ENCODE peak calls at places on chromosomes 6 and 20, in five cellular contexts. One of them, this sample, is unnamed.

GRCh38 chr6:39342692-39343460 is 20.4 kb upstream of the KCNK16 start:
- DNase-seq in left ventricle myocardium inferior: no peak
- DNase-seq in ovary: peak; percentile 64
- DNase-seq in HCT116: no peak
- DNase-seq in effector memory CD4-positive, alpha-beta T cell: no peak
- DNase-seq in this sample: no peak

GRCh38 chr20:51481311-51481997 is 61.1 kb downstream of the NFATC2 start:
- DNase-seq in HCT116: no peak
- DNase-seq in ovary: no peak
- DNase-seq in effector memory CD4-positive, alpha-beta T cell: peak; percentile 25
- DNase-seq in left ventricle myocardium inferior: no peak
- DNase-seq in this sample: no peak

GRCh38 chr6:49430187-49430586 is 32.9 kb downstream of the MMUT start:
- DNase-seq in effector memory CD4-positive, alpha-beta T cell: no peak
- DNase-seq in left ventricle myocardium inferior: no peak
- DNase-seq in ovary: no peak
- DNase-seq in HCT116: no peak
- DNase-seq in this sample: no peak

GRCh38 chr6:147621280-147621679 is 112.8 kb downstream of the SAMD5 start:
- DNase-seq in effector memory CD4-positive, alpha-beta T cell: no peak
- DNase-seq in ovary: no peak
- DNase-seq in left ventricle myocardium inferior: no peak
- DNase-seq in HCT116: no peak
- DNase-seq in this sample: peak; percentile 15

GRCh38 chr6:156912431-156912830 is 135.3 kb downstream of the ARID1B start:
- DNase-seq in effector memory CD4-positive, alpha-beta T cell: no peak
- DNase-seq in ovary: no peak
- DNase-seq in left ventricle myocardium inferior: no peak
- DNase-seq in HCT116: no peak
- DNase-seq in this sample: no peak

GRCh38 chr20:2840967-2841531 is 504 bp downstream of the VPS16 start:
- DNase-seq in left ventricle myocardium inferior: peak; percentile 61
- DNase-seq in ovary: peak; percentile 62
- DNase-seq in effector memory CD4-positive, alpha-beta T cell: peak; percentile 40
- DNase-seq in HCT116: no peak
- DNase-seq in this sample: peak; percentile 74

GRCh38 chr6:12064125-12064524 is 52.0 kb downstream of the HIVEP1 start:
- DNase-seq in HCT116: no peak
- DNase-seq in ovary: no peak
- DNase-seq in effector memory CD4-positive, alpha-beta T cell: no peak
- DNase-seq in left ventricle myocardium inferior: no peak
- DNase-seq in this sample: no peak

GRCh38 chr6:124535746-124536145 is 426.5 kb upstream of the RNF217 start:
- DNase-seq in left ventricle myocardium inferior: no peak
- DNase-seq in ovary: peak; percentile 8
- DNase-seq in effector memory CD4-positive, alpha-beta T cell: no peak
- DNase-seq in HCT116: no peak
- DNase-seq in this sample: no peak

GRCh38 chr20:35568645-35569044 is 26.8 kb downstream of the ERGIC3 start:
- DNase-seq in left ventricle myocardium inferior: no peak
- DNase-seq in effector memory CD4-positive, alpha-beta T cell: no peak
- DNase-seq in ovary: no peak
- DNase-seq in HCT116: peak; percentile 16
- DNase-seq in this sample: no peak

GRCh38 chr20:35967979-35968640 is at the start of gene CNBD2:
- DNase-seq in HCT116: no peak
- DNase-seq in ovary: no peak
- DNase-seq in effector memory CD4-positive, alpha-beta T cell: no peak
- DNase-seq in left ventricle myocardium inferior: no peak
- DNase-seq in this sample: no peak

GRCh38 chr6:75932067-75932466 is 140.4 kb downstream of the IMPG1 start:
- DNase-seq in HCT116: peak; percentile 19
- DNase-seq in left ventricle myocardium inferior: peak; percentile 20
- DNase-seq in ovary: no peak
- DNase-seq in effector memory CD4-positive, alpha-beta T cell: no peak
- DNase-seq in this sample: no peak

GRCh38 chr6:31729979-31730630 is 1.0 kb upstream of the DDAH2 start:
- DNase-seq in ovary: peak; percentile 96
- DNase-seq in effector memory CD4-positive, alpha-beta T cell: peak; percentile 60
- DNase-seq in left ventricle myocardium inferior: peak; percentile 92
- DNase-seq in HCT116: peak; percentile 56
- DNase-seq in this sample: peak; percentile 95

GRCh38 chr6:4692664-4693063 is 83.5 kb upstream of the CDYL start:
- DNase-seq in left ventricle myocardium inferior: no peak
- DNase-seq in ovary: no peak
- DNase-seq in effector memory CD4-positive, alpha-beta T cell: no peak
- DNase-seq in HCT116: no peak
- DNase-seq in this sample: no peak

GRCh38 chr6:74674377-74674776 is 531.5 kb downstream of the COL12A1 start:
- DNase-seq in ovary: no peak
- DNase-seq in effector memory CD4-positive, alpha-beta T cell: no peak
- DNase-seq in HCT116: no peak
- DNase-seq in left ventricle myocardium inferior: no peak
- DNase-seq in this sample: no peak

GRCh38 chr20:5918856-5919633 is 31.3 kb downstream of the TRMT6 start:
- DNase-seq in HCT116: no peak
- DNase-seq in ovary: no peak
- DNase-seq in left ventricle myocardium inferior: no peak
- DNase-seq in effector memory CD4-positive, alpha-beta T cell: no peak
- DNase-seq in this sample: peak; percentile 18

GRCh38 chr6:163327936-163328335 is 86.6 kb upstream of the QKI start:
- DNase-seq in HCT116: no peak
- DNase-seq in ovary: no peak
- DNase-seq in effector memory CD4-positive, alpha-beta T cell: no peak
- DNase-seq in left ventricle myocardium inferior: no peak
- DNase-seq in this sample: no peak

GRCh38 chr6:52109073-52109635 is 21.7 kb upstream of the PKHD1 start:
- DNase-seq in left ventricle myocardium inferior: no peak
- DNase-seq in HCT116: no peak
- DNase-seq in ovary: no peak
- DNase-seq in effector memory CD4-positive, alpha-beta T cell: no peak
- DNase-seq in this sample: no peak

DNA sequence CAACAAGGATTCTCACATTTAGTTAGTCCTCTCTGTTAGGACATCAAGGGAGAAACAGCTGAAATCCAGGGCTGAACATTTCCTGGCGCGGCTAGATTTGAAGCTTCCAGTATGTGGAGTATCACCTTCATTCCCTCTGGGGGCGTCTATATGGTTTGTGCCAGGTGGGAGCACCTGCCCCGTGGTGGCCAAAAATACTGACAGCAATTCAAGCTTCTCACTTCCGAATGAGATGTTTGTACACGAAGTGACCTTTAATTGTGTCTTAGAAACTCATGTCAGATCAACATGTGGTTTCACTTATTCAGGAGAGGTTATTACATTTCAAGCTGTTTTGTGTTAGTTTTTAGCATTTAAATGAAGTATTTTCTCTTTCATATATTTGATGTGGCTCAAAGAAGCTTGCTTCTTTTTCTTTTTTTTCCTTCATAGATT is 67.3 kb upstream of the ZNF217 start:
- DNase-seq in HCT116: no peak
- DNase-seq in left ventricle myocardium inferior: no peak
- DNase-seq in effector memory CD4-positive, alpha-beta T cell: no peak
- DNase-seq in ovary: peak; percentile 38
- DNase-seq in this sample: no peak
- H3K4me1 ChIP-seq in HCT116: peaks cover 3% of the 10 kb centered on the region
- H3K4me1 ChIP-seq in left ventricle myocardium inferior: peaks cover 41% of the 10 kb centered on the region
- H3K4me1 ChIP-seq in effector memory CD4-positive, alpha-beta T cell: peaks cover 14% of the 10 kb centered on the region
- H3K4me1 ChIP-seq in ovary: peaks cover 8% of the 10 kb centered on the region
- H3K4me1 ChIP-seq in this sample: peaks cover 16% of the 10 kb centered on the region

GRCh38 chr6:108621117-108621516 is 60.4 kb downstream of the FOXO3 start:
- DNase-seq in HCT116: peak; percentile 23
- DNase-seq in ovary: no peak
- DNase-seq in left ventricle myocardium inferior: no peak
- DNase-seq in effector memory CD4-positive, alpha-beta T cell: no peak
- DNase-seq in this sample: peak; percentile 11

GRCh38 chr6:108619431-108620197 is 58.9 kb downstream of the FOXO3 start:
- DNase-seq in left ventricle myocardium inferior: no peak
- DNase-seq in effector memory CD4-positive, alpha-beta T cell: no peak
- DNase-seq in HCT116: no peak
- DNase-seq in ovary: no peak
- DNase-seq in this sample: no peak

GRCh38 chr6:108616973-108617372 is 56.3 kb downstream of the FOXO3 start:
- DNase-seq in effector memory CD4-positive, alpha-beta T cell: no peak
- DNase-seq in left ventricle myocardium inferior: no peak
- DNase-seq in HCT116: no peak
- DNase-seq in ovary: no peak
- DNase-seq in this sample: no peak

GRCh38 chr6:108616544-108616943 is 55.8 kb downstream of the FOXO3 start:
- DNase-seq in ovary: no peak
- DNase-seq in left ventricle myocardium inferior: no peak
- DNase-seq in effector memory CD4-positive, alpha-beta T cell: no peak
- DNase-seq in HCT116: no peak
- DNase-seq in this sample: no peak

DNA sequence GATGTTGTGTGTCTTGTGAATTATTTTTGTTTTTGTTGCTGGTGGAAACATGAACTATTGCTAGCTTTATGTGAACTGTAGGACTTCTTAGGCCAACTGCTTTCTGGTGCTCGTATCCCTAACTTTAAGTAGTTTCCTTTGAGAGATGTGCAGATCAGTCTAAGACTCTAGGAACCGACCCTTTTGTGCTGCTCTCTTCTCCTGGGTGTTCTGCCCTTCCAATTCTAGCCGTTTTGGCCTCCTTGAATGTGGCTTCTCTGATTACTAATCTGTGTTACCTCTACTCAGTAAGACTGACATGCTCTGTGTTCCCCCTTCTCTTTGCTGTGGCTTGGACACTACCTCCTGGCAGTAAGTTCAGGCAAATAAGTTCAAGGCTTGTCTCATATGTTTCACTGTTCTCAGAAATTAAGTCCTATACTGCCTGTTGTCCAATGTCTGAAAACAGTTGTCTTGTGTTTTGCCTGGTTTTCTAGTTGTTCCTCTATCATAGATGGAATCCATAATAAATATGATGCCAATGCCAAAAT is 58.0 kb downstream of the FOXO3 start:
- DNase-seq in effector memory CD4-positive, alpha-beta T cell: no peak
- DNase-seq in HCT116: no peak
- DNase-seq in left ventricle myocardium inferior: no peak
- DNase-seq in ovary: no peak
- DNase-seq in this sample: no peak
- H3K4me1 ChIP-seq in effector memory CD4-positive, alpha-beta T cell: peaks cover 4% of the 10 kb centered on the region
- H3K4me1 ChIP-seq in HCT116: no peaks in the 10 kb centered on the region
- H3K4me1 ChIP-seq in left ventricle myocardium inferior: peaks cover 100% of the 10 kb centered on the region
- H3K4me1 ChIP-seq in ovary: peaks cover 33% of the 10 kb centered on the region
- H3K4me1 ChIP-seq in this sample: peaks cover 38% of the 10 kb centered on the region

GRCh38 chr20:23136893-23137745 is 51.0 kb upstream of the CD93 start:
- DNase-seq in ovary: no peak
- DNase-seq in effector memory CD4-positive, alpha-beta T cell: no peak
- DNase-seq in HCT116: no peak
- DNase-seq in left ventricle myocardium inferior: no peak
- DNase-seq in this sample: no peak

GRCh38 chr20:23141016-23141415 is 54.9 kb upstream of the CD93 start:
- DNase-seq in effector memory CD4-positive, alpha-beta T cell: no peak
- DNase-seq in HCT116: no peak
- DNase-seq in ovary: no peak
- DNase-seq in left ventricle myocardium inferior: no peak
- DNase-seq in this sample: no peak

GRCh38 chr20:23139524-23139923 is 53.4 kb upstream of the CD93 start:
- DNase-seq in left ventricle myocardium inferior: no peak
- DNase-seq in HCT116: no peak
- DNase-seq in ovary: no peak
- DNase-seq in effector memory CD4-positive, alpha-beta T cell: no peak
- DNase-seq in this sample: no peak

GRCh38 chr20:23138226-23138625 is 52.1 kb upstream of the CD93 start:
- DNase-seq in left ventricle myocardium inferior: no peak
- DNase-seq in HCT116: no peak
- DNase-seq in ovary: no peak
- DNase-seq in effector memory CD4-positive, alpha-beta T cell: no peak
- DNase-seq in this sample: no peak

DNA sequence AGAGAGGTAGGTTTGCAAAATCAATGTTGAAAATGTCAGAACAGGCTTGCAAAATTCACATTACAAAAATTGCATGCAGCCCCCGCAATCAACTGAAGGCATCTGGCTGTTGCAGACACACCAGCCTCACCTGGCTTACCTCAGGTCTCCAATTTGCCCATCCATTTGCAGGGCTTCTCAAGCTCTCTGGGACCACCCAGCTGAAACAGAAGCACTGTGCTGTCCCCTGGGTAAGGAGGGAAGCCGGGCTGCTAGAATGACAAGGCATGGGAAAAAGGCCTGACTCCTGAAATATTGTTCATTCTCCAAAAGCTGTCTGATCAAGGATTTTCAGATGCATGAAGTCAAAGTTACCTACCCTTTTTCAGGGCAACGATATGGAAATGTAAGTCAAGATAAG is 52.6 kb upstream of the CD93 start:
- DNase-seq in effector memory CD4-positive, alpha-beta T cell: no peak
- DNase-seq in left ventricle myocardium inferior: no peak
- DNase-seq in ovary: no peak
- DNase-seq in HCT116: no peak
- DNase-seq in this sample: no peak
- H3K4me1 ChIP-seq in effector memory CD4-positive, alpha-beta T cell: peaks cover 11% of the 10 kb centered on the region
- H3K4me1 ChIP-seq in left ventricle myocardium inferior: peaks cover 46% of the 10 kb centered on the region
- H3K4me1 ChIP-seq in ovary: peaks cover 15% of the 10 kb centered on the region
- H3K4me1 ChIP-seq in HCT116: peaks cover 11% of the 10 kb centered on the region
- H3K4me1 ChIP-seq in this sample: peaks cover 16% of the 10 kb centered on the region

GRCh38 chr6:116928667-116929066 is 51.6 kb downstream of the RFX6 start:
- DNase-seq in ovary: no peak
- DNase-seq in left ventricle myocardium inferior: no peak
- DNase-seq in effector memory CD4-positive, alpha-beta T cell: no peak
- DNase-seq in HCT116: no peak
- DNase-seq in this sample: no peak

GRCh38 chr6:116929825-116930224 is 52.8 kb downstream of the RFX6 start:
- DNase-seq in left ventricle myocardium inferior: no peak
- DNase-seq in ovary: no peak
- DNase-seq in HCT116: no peak
- DNase-seq in effector memory CD4-positive, alpha-beta T cell: no peak
- DNase-seq in this sample: no peak

GRCh38 chr6:116932496-116932895 is 55.5 kb downstream of the RFX6 start:
- DNase-seq in left ventricle myocardium inferior: no peak
- DNase-seq in ovary: no peak
- DNase-seq in effector memory CD4-positive, alpha-beta T cell: no peak
- DNase-seq in HCT116: no peak
- DNase-seq in this sample: no peak

GRCh38 chr6:116933488-116933887 is 56.4 kb downstream of the RFX6 start:
- DNase-seq in effector memory CD4-positive, alpha-beta T cell: no peak
- DNase-seq in left ventricle myocardium inferior: no peak
- DNase-seq in ovary: no peak
- DNase-seq in HCT116: no peak
- DNase-seq in this sample: no peak

DNA sequence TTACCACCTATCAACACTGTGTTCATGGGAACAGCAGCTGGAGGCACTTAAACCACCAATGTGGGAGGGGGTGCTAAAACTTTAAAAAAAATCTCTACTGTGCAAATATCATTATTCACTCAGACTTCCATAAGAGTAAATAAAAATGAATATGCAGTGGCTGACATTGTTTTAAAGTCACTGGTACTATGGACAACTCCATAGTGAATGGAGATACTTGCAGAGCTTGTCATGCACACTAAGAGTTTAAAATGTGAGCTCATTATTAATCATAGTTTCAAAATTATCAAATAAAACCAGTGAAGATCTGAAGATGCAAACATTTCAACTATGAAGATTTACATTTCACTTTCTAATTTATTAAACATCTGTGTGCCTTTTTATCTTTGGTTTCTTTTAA is 54.4 kb downstream of the RFX6 start:
- DNase-seq in left ventricle myocardium inferior: no peak
- DNase-seq in ovary: no peak
- DNase-seq in effector memory CD4-positive, alpha-beta T cell: no peak
- DNase-seq in HCT116: no peak
- DNase-seq in this sample: no peak
- H3K4me1 ChIP-seq in left ventricle myocardium inferior: no peaks in the 10 kb centered on the region
- H3K4me1 ChIP-seq in ovary: no peaks in the 10 kb centered on the region
- H3K4me1 ChIP-seq in effector memory CD4-positive, alpha-beta T cell: no peaks in the 10 kb centered on the region
- H3K4me1 ChIP-seq in HCT116: no peaks in the 10 kb centered on the region
- H3K4me1 ChIP-seq in this sample: no peaks in the 10 kb centered on the region

GRCh38 chr20:31641391-31641790 is 3.7 kb downstream of the COX4I2 start:
- DNase-seq in HCT116: no peak
- DNase-seq in left ventricle myocardium inferior: no peak
- DNase-seq in effector memory CD4-positive, alpha-beta T cell: no peak
- DNase-seq in ovary: no peak
- DNase-seq in this sample: no peak
- H3K4me1 ChIP-seq in HCT116: peaks cover 15% of the 10 kb centered on the region
- H3K4me1 ChIP-seq in left ventricle myocardium inferior: peaks cover 6% of the 10 kb centered on the region
- H3K4me1 ChIP-seq in effector memory CD4-positive, alpha-beta T cell: no peaks in the 10 kb centered on the region
- H3K4me1 ChIP-seq in ovary: no peaks in the 10 kb centered on the region
- H3K4me1 ChIP-seq in this sample: no peaks in the 10 kb centered on the region

This sample was measured in SJSA1.